ENCODE peak calls at places on chromosomes 3 and 15, in four cellular contexts. C is testis, U is GM10248, O is PC-3. L is an unnamed sample.

GRCh38 chr3:178392553-178392952 is 143.7 kb upstream of the KCNMB2 start:
- DNase-seq in O (peak; percentile 23), U (no peak), C (no peak), L (no peak)

GRCh38 chr3:12235691-12236090 is 53.2 kb upstream of the PPARG start:
- DNase-seq in O (peak; percentile 62), U (no peak), C (no peak), L (no peak)

GRCh38 chr3:8324727-8325126 is 176.9 kb upstream of the LMCD1 start:
- DNase-seq in O (peak; percentile 58), U (peak; percentile 29), C (peak; percentile 87), L (peak; percentile 46)

GRCh38 chr3:13579089-13579488 is 30.2 kb downstream of the FBLN2 start:
- DNase-seq in U (no peak), C (no peak), O (peak; percentile 16), L (no peak)

GRCh38 chr15:84772031-84772430 is 23.6 kb downstream of the ZNF592 start:
- DNase-seq in C (no peak), U (no peak), O (no peak), L (no peak)

GRCh38 chr15:83248151-83248851 is 36.2 kb downstream of the BNC1 start:
- DNase-seq in C (peak; percentile 56), U (peak; percentile 29), O (peak; percentile 94), L (peak; percentile 73)

GRCh38 chr3:58034738-58035511 is 26.7 kb downstream of the FLNB start:
- DNase-seq in C (no peak), O (no peak), U (peak; percentile 88), L (peak; percentile 93)

GRCh38 chr3:158991146-158991705 is 189.4 kb downstream of the MFSD1 start:
- DNase-seq in C (peak; percentile 15), O (peak; percentile 80), U (no peak), L (peak; percentile 3)

GRCh38 chr15:57444877-57445513 is 68.7 kb downstream of the CGNL1 start:
- DNase-seq in O (peak; percentile 13), U (no peak), C (no peak), L (no peak)

GRCh38 chr3:170222647-170223541 is 670 bp downstream of the PRKCI start:
- DNase-seq in C (peak; percentile 34), U (peak; percentile 57), O (peak; percentile 48), L (peak; percentile 28)

GRCh38 chr15:58299311-58299850 is 132.4 kb upstream of the LIPC start:
- DNase-seq in O (no peak), C (no peak), U (no peak), L (peak; percentile 54)

GRCh38 chr3:94349310-94349848 is 286.5 kb downstream of the NSUN3 start:
- DNase-seq in U (no peak), O (no peak), C (no peak), L (no peak)

GRCh38 chr3:48709051-48709461 is 8.0 kb downstream of the IP6K2 start:
- DNase-seq in U (no peak), C (no peak), O (peak; percentile 69), L (no peak)

GRCh38 chr3:156676467-156677119 is 2.2 kb downstream of the TIPARP start:
- DNase-seq in O (peak; percentile 43), C (no peak), U (no peak), L (no peak)

GRCh38 chr15:88383354-88383753 is 83.8 kb downstream of the MRPL46 start:
- DNase-seq in U (no peak), C (no peak), O (no peak), L (no peak)

GRCh38 chr3:13072239-13073041 is 789 bp downstream of the IQSEC1 start:
- DNase-seq in U (peak; percentile 73), O (no peak), C (no peak), L (peak; percentile 68)

GRCh38 chr3:17901893-17902292 is 159.5 kb upstream of the TBC1D5 start:
- DNase-seq in U (peak; percentile 19), O (no peak), C (no peak), L (peak; percentile 15)

GRCh38 chr15:73573572-73573971 is 59.6 kb downstream of the NPTN start:
- DNase-seq in C (no peak), O (peak; percentile 41), U (no peak), L (no peak)

GRCh38 chr3:108620250-108620649 is 30.7 kb downstream of the DZIP3 start:
- DNase-seq in U (no peak), C (no peak), O (no peak), L (no peak)

GRCh38 chr15:90099868-90100854 is 2.1 kb downstream of the IDH2 start:
- DNase-seq in C (no peak), U (peak; percentile 23), O (no peak), L (peak; percentile 68)

GRCh38 chr3:169199283-169199682 is 464.2 kb downstream of the MECOM start:
- DNase-seq in U (no peak), C (no peak), O (no peak), L (no peak)

GRCh38 chr3:12921736-12922135 is 80.4 kb upstream of the RPL32 start:
- DNase-seq in O (no peak), U (no peak), C (no peak), L (no peak)

GRCh38 chr15:53611145-53611920 is 148.1 kb downstream of the WDR72 start:
- DNase-seq in O (peak; percentile 21), U (no peak), C (no peak), L (no peak)

GRCh38 chr3:150699068-150699635 is 4.6 kb downstream of the ERICH6 start:
- DNase-seq in C (no peak), O (peak; percentile 52), U (no peak), L (no peak)

GRCh38 chr3:126269360-126269759 is 87.8 kb downstream of the KLF15 start:
- DNase-seq in C (peak; percentile 34), O (no peak), U (no peak), L (no peak)

GRCh38 chr3:113297281-113297680 is 85.9 kb downstream of the BOC start:
- DNase-seq in O (no peak), U (no peak), C (no peak), L (no peak)

GRCh38 chr15:74252291-74253080 is 16.4 kb downstream of the CCDC33 start:
- DNase-seq in C (no peak), O (peak; percentile 11), U (no peak), L (no peak)

GRCh38 chr3:1578105-1578833 is 485.4 kb downstream of the CNTN6 start:
- DNase-seq in C (no peak), U (no peak), O (no peak), L (no peak)

GRCh38 chr3:197003461-197004385 is 25.9 kb downstream of the MELTF start:
- DNase-seq in O (peak; percentile 39), U (no peak), C (no peak), L (peak; percentile 42)

GRCh38 chr3:176961916-176962315 is 235.4 kb downstream of the TBL1XR1 start:
- DNase-seq in U (no peak), O (peak; percentile 6), C (no peak), L (no peak)

GRCh38 chr3:2713923-2714322 is 396.3 kb downstream of the IL5RA start:
- DNase-seq in O (no peak), C (peak; percentile 27), U (no peak), L (peak; percentile 21)

GRCh38 chr3:135503429-135504083 is 462.0 kb upstream of the PPP2R3A start:
- DNase-seq in U (peak; percentile 49), C (peak; percentile 90), O (peak; percentile 72), L (peak; percentile 66)

GRCh38 chr3:108511055-108511454 is 659 bp upstream of the MYH15 start:
- DNase-seq in C (no peak), O (no peak), U (no peak), L (no peak)

GRCh38 chr3:54008744-54009143 is 113.6 kb upstream of the CACNA2D3 start:
- DNase-seq in C (no peak), U (no peak), O (no peak), L (no peak)

GRCh38 chr3:182294256-182294655 is 499.0 kb upstream of the ATP11B start:
- DNase-seq in C (no peak), O (peak; percentile 32), U (no peak), L (no peak)

GRCh38 chr3:45187597-45188210 is 38.4 kb downstream of the TMEM158 start:
- DNase-seq in O (no peak), C (peak; percentile 34), U (no peak), L (peak; percentile 50)

GRCh38 chr3:127014536-127015281 is 31.8 kb downstream of the PLXNA1 start:
- DNase-seq in O (no peak), U (peak; percentile 73), C (no peak), L (peak; percentile 55)

GRCh38 chr3:105355355-105356063 is 11.2 kb upstream of the ALCAM start:
- DNase-seq in C (no peak), U (no peak), O (peak; percentile 93), L (no peak)

GRCh38 chr15:79543097-79543496 is 111.0 kb downstream of the MINAR1 start:
- DNase-seq in O (no peak), U (no peak), C (no peak), L (no peak)

L was measured in GM12865.